ENCODE peak calls at places on chromosomes 1 and 21, in five cellular contexts. Z is testis; I is body of pancreas; M is left ventricle myocardium inferior; D is CD8-positive, alpha-beta memory T cell. O is an unnamed sample.

GRCh38 chr1:172350781-172351180 is 69.7 kb upstream of the C1orf105 start:
- DNase-seq in Z (no peak), I (no peak), M (no peak), D (no peak), O (no peak)

GRCh38 chr1:116002781-116003455 is 26.6 kb downstream of the SLC22A15 start:
- DNase-seq in Z (no peak), I (peak), M (no peak), D (no peak), O (peak)

GRCh38 chr1:153032677-153033308 is 1.8 kb downstream of the SPRR1B start:
- DNase-seq in Z (peak), I (no peak), M (no peak), D (no peak), O (no peak)

GRCh38 chr1:228101994-228102790 is 933 bp downstream of the C1orf35 start:
- DNase-seq in Z (peak), I (peak), M (no peak), D (peak), O (no peak)

GRCh38 chr21:22993822-22994574 is 1995.8 kb downstream of the NCAM2 start:
- DNase-seq in Z (peak), I (no peak), M (no peak), D (no peak), O (no peak)

GRCh38 chr1:97986041-97987005 is 65.5 kb upstream of the DPYD start:
- DNase-seq in Z (no peak), I (no peak), M (no peak), D (no peak), O (no peak)

GRCh38 chr21:42044871-42045495 is 26.1 kb upstream of the UMODL1 start:
- DNase-seq in Z (no peak), I (no peak), M (no peak), D (no peak), O (no peak)

GRCh38 chr1:213979751-213980605 is 7.8 kb upstream of the PROX1 start:
- DNase-seq in Z (no peak), I (no peak), M (no peak), D (no peak), O (no peak)

GRCh38 chr1:228304766-228305395 is 97.0 kb downstream of the OBSCN start:
- DNase-seq in Z (peak), I (peak), M (no peak), D (no peak), O (no peak)

GRCh38 chr1:31834501-31834900 is 18.7 kb upstream of the SPOCD1 start:
- DNase-seq in Z (no peak), I (no peak), M (no peak), D (no peak), O (no peak)

GRCh38 chr1:223140551-223140950 is 2.5 kb downstream of the TLR5 start:
- DNase-seq in Z (no peak), I (no peak), M (no peak), D (no peak), O (no peak)
- H3K27ac ChIP-seq in Z (no peak), I (peak), M (peak), D (no peak), O (no peak)

GRCh38 chr21:46187814-46188213 is 3.6 kb upstream of the SPATC1L start:
- DNase-seq in Z (no peak), I (no peak), M (no peak), D (no peak), O (no peak)
- H3K27ac ChIP-seq in Z (peak), I (no peak), M (peak), D (no peak), O (peak)

DNA sequence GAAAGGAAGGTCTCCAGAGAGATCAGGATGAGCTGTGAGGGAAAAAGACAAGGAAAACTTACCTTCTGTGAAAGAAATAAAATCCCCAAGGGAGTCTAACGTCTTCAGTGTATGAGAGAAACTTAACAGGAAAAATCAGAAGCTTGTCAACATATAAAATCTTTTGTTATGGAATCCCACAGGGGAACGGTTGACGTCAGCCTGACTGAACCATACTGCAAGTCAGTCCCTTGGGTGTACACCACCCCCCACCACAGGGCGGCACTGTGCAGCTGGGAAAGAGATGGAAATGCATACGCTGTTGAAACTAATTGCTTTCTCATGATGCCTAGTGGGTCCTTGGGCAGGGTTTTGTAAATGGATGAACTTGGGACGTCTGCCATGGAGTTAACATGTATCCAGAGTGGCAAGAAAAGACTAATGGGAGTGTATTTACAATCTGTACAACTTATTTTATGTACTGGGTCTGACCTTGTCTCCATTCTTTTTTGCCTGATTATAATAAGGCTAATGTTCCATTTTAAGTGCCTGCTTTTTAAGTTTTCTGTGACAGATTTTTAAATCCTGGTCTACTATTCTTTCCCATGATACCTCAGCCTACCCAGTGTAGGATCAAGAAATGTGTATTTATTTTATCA is 22.7 kb downstream of the UTP25 start:
- DNase-seq in Z (peak), I (peak), M (peak), D (no peak), O (peak)
- H3K27ac ChIP-seq in Z (no peak), I (no peak), M (no peak), D (no peak), O (no peak)

GRCh38 chr1:37033355-37034291 is 692 bp downstream of the GRIK3 start:
- DNase-seq in Z (peak), I (no peak), M (no peak), D (no peak), O (no peak)
- H3K27ac ChIP-seq in Z (no peak), I (no peak), M (no peak), D (no peak), O (no peak)

GRCh38 chr1:64712049-64712448 is 32.8 kb upstream of the RAVER2 start:
- DNase-seq in Z (no peak), I (no peak), M (no peak), D (no peak), O (no peak)
- H3K27ac ChIP-seq in Z (no peak), I (no peak), M (no peak), D (no peak), O (no peak)

GRCh38 chr1:189656628-189657027 is 821.0 kb downstream of the BRINP3 start:
- DNase-seq in Z (no peak), I (no peak), M (no peak), D (no peak), O (no peak)
- H3K27ac ChIP-seq in Z (no peak), I (no peak), M (no peak), D (no peak), O (no peak)

GRCh38 chr1:216531308-216532239 is 108.3 kb upstream of the USH2A start:
- DNase-seq in Z (peak), I (no peak), M (no peak), D (no peak), O (no peak)
- H3K27ac ChIP-seq in Z (no peak), I (peak), M (no peak), D (no peak), O (no peak)

GRCh38 chr21:17460094-17460493 is 52.7 kb upstream of the CXADR start:
- DNase-seq in Z (no peak), I (no peak), M (no peak), D (no peak), O (no peak)
- H3K27ac ChIP-seq in Z (no peak), I (peak), M (peak), D (no peak), O (no peak)

GRCh38 chr1:201598973-201599372 is 60.0 kb downstream of the NAV1 start:
- DNase-seq in Z (peak), I (no peak), M (no peak), D (no peak), O (no peak)
- H3K27ac ChIP-seq in Z (no peak), I (peak), M (peak), D (no peak), O (no peak)